ENCODE peak calls at places on chromosomes 3 and 15, in seven cellular contexts. N is endothelial cell of umbilical vein, V is K562, Q is IMR-90, K is fibroblast of lung, U is H9, W is neuronal stem cell. L is an unnamed sample.

GRCh38 chr3:58529516-58530353 is 7.3 kb downstream of the ACOX2 start:
- DNase-seq in K (no peak), N (peak), V (peak), W (peak), U (peak), Q (no peak), L (peak)

GRCh38 chr3:15693340-15693739 is 91.8 kb downstream of the BTD start:
- DNase-seq in N (no peak), Q (peak), W (no peak), V (no peak), U (no peak), K (peak), L (no peak)

GRCh38 chr3:157067114-157067513 is 92.8 kb downstream of the CCNL1 start:
- DNase-seq in U (no peak), K (no peak), N (no peak), W (no peak), V (no peak), Q (no peak), L (no peak)

GRCh38 chr3:62686486-62686885 is 188.7 kb downstream of the CADPS start:
- DNase-seq in W (no peak), N (no peak), K (peak), V (no peak), Q (no peak), U (no peak), L (no peak)

GRCh38 chr15:37837276-37837675 is 97.2 kb upstream of the TMCO5A start:
- DNase-seq in V (no peak), W (no peak), Q (peak), K (peak), N (no peak), U (no peak), L (no peak)

GRCh38 chr3:172097585-172097984 is 58.2 kb downstream of the FNDC3B start:
- DNase-seq in Q (no peak), K (no peak), N (no peak), V (no peak), U (no peak), W (no peak), L (no peak)

GRCh38 chr3:25037049-25037547 is 391.0 kb upstream of the RARB start:
- DNase-seq in W (no peak), K (peak), U (no peak), N (no peak), Q (no peak), V (no peak), L (no peak)

GRCh38 chr15:25240461-25241021 is 198.3 kb downstream of the UBE3A start:
- DNase-seq in N (no peak), W (no peak), K (no peak), U (no peak), V (no peak), Q (no peak), L (no peak)

GRCh38 chr3:162643245-162643644 is 1146.6 kb downstream of the OTOL1 start:
- DNase-seq in W (no peak), N (no peak), U (no peak), V (no peak), Q (no peak), K (no peak), L (no peak)

GRCh38 chr3:159451067-159451466 is 537.6 kb upstream of the IL12A start:
- DNase-seq in K (no peak), N (no peak), U (no peak), Q (no peak), V (no peak), W (no peak), L (no peak)

GRCh38 chr3:72797773-72798543 is 50.3 kb downstream of the SHQ1 start:
- DNase-seq in Q (peak), U (no peak), V (peak), K (peak), N (peak), W (no peak), L (no peak)

GRCh38 chr3:114370537-114371174 is 76.8 kb downstream of the TIGIT start:
- DNase-seq in W (no peak), Q (no peak), V (no peak), N (no peak), K (no peak), U (peak), L (no peak)

GRCh38 chr3:72439321-72440183 is 408.7 kb downstream of the SHQ1 start:
- DNase-seq in Q (peak), K (peak), U (no peak), V (no peak), W (no peak), N (no peak), L (no peak)

GRCh38 chr15:57692709-57693108 is 13.8 kb upstream of the POLR2M start:
- DNase-seq in W (no peak), V (no peak), U (no peak), K (peak), Q (peak), N (peak), L (no peak)

GRCh38 chr3:170565495-170565894 is 20.4 kb downstream of the SLC7A14 start:
- DNase-seq in U (no peak), N (peak), Q (no peak), W (no peak), V (no peak), K (no peak), L (no peak)

GRCh38 chr15:91965501-91966180 is 112.1 kb downstream of the SLCO3A1 start:
- DNase-seq in U (no peak), V (no peak), N (no peak), K (peak), Q (peak), W (no peak), L (no peak)

GRCh38 chr3:174016186-174016585 is 618.6 kb downstream of the NLGN1 start:
- DNase-seq in U (no peak), N (peak), W (no peak), K (peak), V (no peak), Q (peak), L (no peak)

GRCh38 chr3:134916276-134916961 is 121.4 kb downstream of the EPHB1 start:
- DNase-seq in U (no peak), Q (no peak), W (no peak), N (no peak), K (no peak), V (no peak), L (no peak)

GRCh38 chr15:51334011-51334426 is 4.4 kb downstream of the CYP19A1 start:
- DNase-seq in V (no peak), K (peak), W (no peak), N (peak), U (no peak), Q (no peak), L (no peak)

GRCh38 chr3:56754753-56755365 is 46.9 kb downstream of the ARHGEF3 start:
- DNase-seq in W (no peak), V (no peak), U (no peak), N (peak), Q (no peak), K (no peak), L (no peak)

GRCh38 chr15:91521996-91522395 is 331.5 kb upstream of the SLCO3A1 start:
- DNase-seq in V (no peak), W (no peak), Q (peak), N (no peak), K (peak), U (no peak), L (no peak)

GRCh38 chr15:38038659-38039442 is 104.4 kb downstream of the TMCO5A start:
- DNase-seq in N (no peak), K (peak), U (no peak), Q (peak), W (no peak), V (no peak), L (no peak)

GRCh38 chr3:151852074-151852811 is 21.2 kb upstream of the SUCNR1 start:
- DNase-seq in U (no peak), Q (no peak), V (peak), N (no peak), K (no peak), W (no peak), L (no peak)

GRCh38 chr15:95129589-95129988 is 898.2 kb downstream of the MCTP2 start:
- DNase-seq in V (no peak), W (no peak), N (peak), Q (peak), K (peak), U (no peak), L (no peak)

GRCh38 chr15:66963084-66963483 is 102.3 kb upstream of the SMAD3 start:
- DNase-seq in U (no peak), V (no peak), W (no peak), Q (no peak), K (no peak), N (no peak), L (no peak)

GRCh38 chr15:66850078-66850991 is 148.3 kb downstream of the SMAD6 start:
- DNase-seq in N (peak), U (peak), V (peak), K (no peak), Q (no peak), W (no peak), L (no peak)

GRCh38 chr15:39444729-39445470 is 136.0 kb upstream of the THBS1 start:
- DNase-seq in W (no peak), V (no peak), U (no peak), Q (no peak), N (no peak), K (no peak), L (no peak)

GRCh38 chr3:71132995-71133730 is 450.4 kb downstream of the FOXP1 start:
- DNase-seq in K (no peak), Q (no peak), V (no peak), U (no peak), W (no peak), N (no peak), L (no peak)

GRCh38 chr3:52230889-52231499 is 5.5 kb upstream of the TLR9 start:
- DNase-seq in U (no peak), K (no peak), V (no peak), N (no peak), Q (no peak), W (no peak), L (no peak)

GRCh38 chr15:69976366-69976994 is 121.2 kb downstream of the TLE3 start:
- DNase-seq in N (peak), V (peak), U (peak), W (peak), K (peak), Q (peak), L (peak)

GRCh38 chr3:135908225-135908624 is 57.3 kb upstream of the PPP2R3A start:
- DNase-seq in K (peak), U (no peak), Q (peak), V (no peak), N (no peak), W (no peak), L (no peak)

GRCh38 chr3:107993771-107994170 is 97.1 kb downstream of the CD47 start:
- DNase-seq in Q (peak), V (no peak), K (peak), U (no peak), W (no peak), N (no peak), L (no peak)

GRCh38 chr15:59941612-59942011 is 62.5 kb upstream of the FOXB1 start:
- DNase-seq in W (peak), N (no peak), Q (no peak), K (no peak), U (no peak), V (no peak), L (no peak)

DNA sequence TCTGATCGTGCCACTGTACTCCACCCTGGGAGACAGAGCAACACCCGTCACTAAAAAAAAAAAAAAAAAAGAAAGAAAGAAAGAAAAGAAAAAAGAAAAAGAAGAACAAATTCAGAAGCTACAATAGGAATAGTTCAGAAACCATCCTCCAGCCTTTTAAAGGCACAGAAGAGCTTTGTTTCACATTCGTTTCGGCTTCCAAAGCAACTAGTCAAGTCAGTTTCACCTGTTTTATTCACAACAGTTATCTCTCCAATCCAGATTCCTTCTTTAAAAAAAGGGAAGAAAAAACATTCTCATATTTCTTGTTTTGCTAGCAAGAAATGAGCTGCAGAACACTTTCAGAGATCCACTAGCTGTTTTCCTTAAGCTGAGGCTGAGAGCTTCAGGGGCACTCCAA is 767.7 kb upstream of the CFAP20DC start:
- DNase-seq in U (no peak), Q (no peak), V (no peak), N (no peak), W (no peak), K (peak), L (no peak)
- H2AFZ ChIP-seq in U (no peak), Q (peak), V (no peak), N (no peak), W (peak), K (peak), L (no peak)

GRCh38 chr3:100899440-100900091 is 93.7 kb downstream of the ABI3BP start:
- DNase-seq in W (no peak), K (no peak), V (no peak), N (peak), U (no peak), Q (no peak), L (no peak)

GRCh38 chr3:100900671-100901070 is 92.5 kb downstream of the ABI3BP start:
- DNase-seq in K (peak), W (no peak), Q (peak), N (peak), U (no peak), V (no peak), L (no peak)

GRCh38 chr3:100896994-100897393 is 96.2 kb downstream of the ABI3BP start:
- DNase-seq in V (no peak), N (no peak), W (no peak), Q (no peak), U (no peak), K (no peak), L (no peak)

DNA sequence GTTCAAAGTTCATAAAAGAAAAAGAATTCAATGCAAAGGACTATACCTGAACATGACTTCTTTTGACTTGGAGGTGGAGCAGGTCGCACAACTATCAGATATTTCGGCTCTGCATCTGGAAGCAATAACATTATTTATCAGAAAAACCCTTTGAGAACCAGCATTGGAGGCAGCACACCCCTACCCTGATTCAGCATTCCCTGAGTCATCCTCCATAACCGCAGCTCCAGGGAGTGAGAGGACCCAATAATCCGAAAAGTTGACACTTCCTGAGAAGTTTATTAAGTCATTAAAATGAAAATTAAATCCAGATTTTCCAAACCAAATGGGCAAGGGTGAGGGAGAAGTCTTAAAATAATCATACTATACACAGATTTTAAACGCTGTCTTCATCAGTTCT is 90.6 kb downstream of the ABI3BP start:
- DNase-seq in Q (peak), K (peak), U (no peak), N (no peak), V (peak), W (no peak), L (no peak)
- H2AFZ ChIP-seq in Q (no peak), K (no peak), U (no peak), N (no peak), V (no peak), W (no peak), L (no peak)

DNA sequence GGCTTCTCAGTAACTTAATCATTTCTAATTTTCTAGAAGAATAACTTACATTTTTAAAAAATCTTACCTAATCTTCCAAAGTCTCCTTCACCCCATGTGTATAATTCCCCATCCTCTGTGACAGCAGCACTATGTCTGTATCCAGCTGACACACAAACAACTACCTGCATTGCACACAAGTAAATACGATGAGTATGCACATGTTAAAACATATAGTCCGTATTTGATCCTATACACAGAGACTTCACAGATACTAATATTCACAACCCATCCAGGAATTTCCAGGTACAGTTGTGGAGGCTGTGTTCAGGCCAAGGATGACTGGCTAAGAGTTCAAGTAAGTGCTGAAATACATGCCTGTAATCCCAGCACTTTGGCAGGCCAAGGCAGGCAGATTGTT is 78.6 kb downstream of the HERC1 start:
- DNase-seq in W (no peak), K (no peak), V (no peak), N (no peak), Q (no peak), U (no peak), L (no peak)
- H2AFZ ChIP-seq in W (no peak), K (no peak), V (no peak), N (no peak), Q (no peak), U (no peak), L (no peak)

GRCh38 chr3:39541917-39542329 is 74.4 kb downstream of the MOBP start:
- DNase-seq in K (peak), Q (peak), V (peak), W (peak), U (no peak), N (peak), L (no peak)
- H2AFZ ChIP-seq in K (no peak), Q (no peak), V (peak), W (no peak), U (no peak), N (peak), L (peak)

GRCh38 chr15:83983634-83984458 is 251.7 kb upstream of the GOLGA6L4 start:
- DNase-seq in Q (no peak), U (no peak), W (no peak), N (no peak), V (no peak), K (peak), L (no peak)
- H2AFZ ChIP-seq in Q (no peak), U (no peak), W (peak), N (no peak), V (no peak), K (no peak), L (no peak)

GRCh38 chr3:185900228-185900627 is 37.6 kb downstream of the TRA2B start:
- DNase-seq in W (no peak), N (peak), K (peak), U (no peak), Q (peak), V (peak), L (no peak)

DNA sequence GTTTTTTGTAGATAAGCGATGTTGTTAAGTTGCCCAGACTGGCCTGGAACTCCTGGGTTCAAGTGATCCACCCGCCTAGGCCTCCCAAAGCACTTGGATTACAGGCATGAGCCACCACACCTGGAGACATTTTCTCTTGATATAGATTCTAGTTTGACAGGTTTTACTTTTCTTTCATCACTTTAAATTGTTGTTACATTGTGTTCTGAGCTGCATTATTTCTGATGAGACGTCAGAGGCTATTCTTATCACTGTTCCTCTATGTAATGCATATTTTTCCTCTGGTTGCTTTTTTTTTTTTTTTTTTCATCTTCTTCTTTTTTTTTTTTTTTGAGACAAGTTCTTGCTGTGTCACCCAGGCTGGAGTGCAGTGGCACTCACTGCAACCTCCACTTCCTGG is 41.2 kb downstream of the TRA2B start:
- DNase-seq in N (no peak), W (no peak), V (no peak), Q (no peak), K (no peak), U (no peak), L (no peak)
- H2AFZ ChIP-seq in N (no peak), W (no peak), V (peak), Q (no peak), K (no peak), U (no peak), L (no peak)

GRCh38 chr3:139182598-139182997 is 137.9 kb upstream of the PRR23C start:
- DNase-seq in K (no peak), Q (no peak), U (no peak), W (no peak), V (no peak), N (no peak), L (no peak)

GRCh38 chr3:139187648-139188047 is 143.0 kb upstream of the PRR23C start:
- DNase-seq in W (no peak), V (peak), U (no peak), K (no peak), N (no peak), Q (no peak), L (no peak)

GRCh38 chr3:139185482-139185881 is 140.8 kb upstream of the PRR23C start:
- DNase-seq in K (no peak), V (no peak), U (no peak), Q (no peak), N (no peak), W (no peak), L (no peak)

GRCh38 chr3:139189943-139190342 is 145.3 kb upstream of the PRR23C start:
- DNase-seq in Q (no peak), W (no peak), V (no peak), N (no peak), K (no peak), U (no peak), L (no peak)

GRCh38 chr3:139187154-139187553 is 142.5 kb upstream of the PRR23C start:
- DNase-seq in K (no peak), U (no peak), V (no peak), W (no peak), N (peak), Q (no peak), L (no peak)
- H2AFZ ChIP-seq in K (no peak), U (no peak), V (peak), W (no peak), N (no peak), Q (no peak), L (no peak)

GRCh38 chr3:167814441-167814951 is 79.0 kb downstream of the SERPINI1 start:
- DNase-seq in W (no peak), N (no peak), K (peak), U (no peak), V (no peak), Q (peak), L (no peak)
- H2AFZ ChIP-seq in W (no peak), N (no peak), K (peak), U (no peak), V (no peak), Q (no peak), L (no peak)

L was measured in H1.